ENCODE peak calls at places on chromosomes 11 and 22, in ten cellular contexts. M is kidney; Z is breast epithelium; I is T47D; E is GM13977; C is foreskin fibroblast; P is stimulated activated CD8-positive, alpha-beta memory T cell treated with anti-CD3 and anti-CD28 coated beads, Interleukin-15, amount 100 ng/mL, for 4 hours; K is stimulated activated naive CD4-positive, alpha-beta T cell; R is retina; N is H9. F is an unnamed sample.

GRCh38 chr11:61019037-61019817 is 47.7 kb downstream of the CD6 start:
- DNase-seq in N (no peak), I (no peak), C (no peak), R (no peak), P (no peak), Z (no peak), M (no peak), E (no peak), K (no peak), F (no peak)

GRCh38 chr22:46066691-46067090 is 83.6 kb upstream of the PPARA start:
- DNase-seq in Z (peak), P (no peak), R (no peak), E (no peak), N (no peak), K (no peak), I (no peak), M (peak), C (peak), F (no peak)

GRCh38 chr22:44755956-44756361 is 3.6 kb downstream of the ARHGAP8 start:
- DNase-seq in M (peak), K (no peak), R (no peak), P (no peak), N (peak), E (no peak), Z (peak), C (no peak), I (peak), F (no peak)

GRCh38 chr11:60005360-60005759 is 11.6 kb upstream of the OOSP4B start:
- DNase-seq in E (no peak), K (no peak), R (no peak), M (no peak), P (no peak), I (no peak), Z (no peak), C (no peak), N (no peak), F (no peak)

GRCh38 chr22:29734853-29735252 is 15.1 kb downstream of the CABP7 start:
- DNase-seq in K (no peak), N (peak), Z (no peak), I (no peak), E (no peak), C (no peak), M (no peak), P (no peak), R (no peak), F (no peak)

GRCh38 chr11:81071641-81072040 is 1630.8 kb upstream of the TENM4 start:
- DNase-seq in N (no peak), Z (no peak), P (no peak), C (no peak), K (no peak), E (no peak), M (no peak), R (peak), I (no peak), F (no peak)

GRCh38 chr11:81207421-81208054 is 1526.1 kb downstream of the FAM181B start:
- DNase-seq in I (no peak), E (no peak), P (no peak), N (peak), R (no peak), K (no peak), Z (no peak), C (no peak), M (peak), F (no peak)

GRCh38 chr11:14070866-14071265 is 108.3 kb downstream of the SPON1 start:
- DNase-seq in E (no peak), C (no peak), N (no peak), Z (no peak), K (no peak), R (no peak), P (no peak), M (no peak), I (no peak), F (no peak)

GRCh38 chr11:43959321-43959995 is 17.0 kb downstream of the C11orf96 start:
- DNase-seq in R (no peak), K (no peak), C (no peak), M (no peak), N (no peak), Z (no peak), E (no peak), I (no peak), P (no peak), F (no peak)

GRCh38 chr11:61947486-61948210 is 2.5 kb upstream of the BEST1 start:
- DNase-seq in C (peak), E (peak), Z (peak), K (peak), P (no peak), N (peak), I (peak), R (peak), M (peak), F (peak)

GRCh38 chr11:130902380-130902779 is 13.9 kb downstream of the SNX19 start:
- DNase-seq in P (no peak), C (no peak), Z (no peak), R (no peak), K (no peak), E (no peak), I (no peak), N (no peak), M (no peak), F (no peak)

GRCh38 chr11:44977493-44977984 is 26.9 kb upstream of the TP53I11 start:
- DNase-seq in N (peak), E (no peak), R (no peak), M (no peak), I (peak), C (no peak), Z (no peak), K (no peak), P (no peak), F (no peak)

GRCh38 chr22:18042685-18043084 is 18.3 kb upstream of the MICAL3 start:
- DNase-seq in K (no peak), N (no peak), M (no peak), P (no peak), I (no peak), Z (no peak), E (no peak), R (no peak), C (peak), F (no peak)

GRCh38 chr11:9748361-9748970 is 84.6 kb downstream of the SWAP70 start:
- DNase-seq in I (peak), E (peak), R (no peak), K (peak), Z (no peak), M (peak), P (peak), N (peak), C (peak), F (no peak)

GRCh38 chr11:19570889-19571288 is 141.7 kb upstream of the NAV2 start:
- DNase-seq in N (no peak), M (no peak), R (no peak), K (no peak), C (no peak), I (no peak), E (no peak), P (no peak), Z (no peak), F (no peak)

GRCh38 chr11:61378713-61379313 is 13.6 kb upstream of the TMEM216 start:
- DNase-seq in K (no peak), Z (no peak), E (no peak), M (no peak), I (peak), R (no peak), P (no peak), N (no peak), C (peak), F (no peak)

GRCh38 chr22:29306830-29307657 is 594 bp downstream of the GAS2L1 start:
- DNase-seq in M (peak), Z (peak), P (no peak), K (no peak), R (peak), I (no peak), N (peak), E (peak), C (peak), F (no peak)

GRCh38 chr22:26615149-26615548 is 2.7 kb downstream of the CRYBB1 start:
- DNase-seq in I (no peak), C (no peak), Z (no peak), K (no peak), R (no peak), P (no peak), M (no peak), E (peak), N (no peak), F (no peak)

GRCh38 chr11:128458316-128458715 is 129.0 kb downstream of the ETS1 start:
- DNase-seq in E (no peak), C (peak), P (no peak), I (no peak), R (no peak), K (no peak), M (no peak), N (no peak), Z (no peak), F (no peak)

GRCh38 chr11:122287401-122287800 is 171.4 kb upstream of the BLID start:
- DNase-seq in M (no peak), E (no peak), R (no peak), Z (no peak), K (no peak), N (peak), C (no peak), I (no peak), P (no peak), F (no peak)

GRCh38 chr22:32037236-32037635 is 5.8 kb upstream of the SLC5A1 start:
- DNase-seq in R (no peak), Z (no peak), N (no peak), C (no peak), E (no peak), K (no peak), P (no peak), M (no peak), I (no peak), F (no peak)

GRCh38 chr11:93143186-93143585 is 54.6 kb downstream of the SLC36A4 start:
- DNase-seq in E (no peak), M (no peak), Z (no peak), I (no peak), K (no peak), C (peak), N (no peak), R (no peak), P (no peak), F (no peak)

GRCh38 chr22:22242488-22242887 is 2.1 kb upstream of the VPREB1 start:
- DNase-seq in R (no peak), N (no peak), K (no peak), I (no peak), C (no peak), P (no peak), M (no peak), Z (no peak), E (no peak), F (no peak)

F was measured in thoracic aorta.